ENCODE peak calls at places on chromosomes 1 and 21, in five cellular contexts. One of them, this sample, is unnamed.

GRCh38 chr1:89995595-89996397 is 886 bp downstream of the ZNF326 start:
- DNase-seq in stimulated activated CD8-positive, alpha-beta memory T cell treated with anti-CD3 and anti-CD28 coated beads, Interleukin-4, amount 100 ng/mL, for 1 hour: no peak
- DNase-seq in SK-N-SH: no peak
- DNase-seq in fibroblast of the conjunctiva: no peak
- DNase-seq in AG10803: peak
- DNase-seq in this sample: no peak

GRCh38 chr1:113282011-113282896 is 108.1 kb upstream of the MAGI3 start:
- DNase-seq in stimulated activated CD8-positive, alpha-beta memory T cell treated with anti-CD3 and anti-CD28 coated beads, Interleukin-4, amount 100 ng/mL, for 1 hour: no peak
- DNase-seq in fibroblast of the conjunctiva: no peak
- DNase-seq in SK-N-SH: peak
- DNase-seq in AG10803: no peak
- DNase-seq in this sample: no peak

GRCh38 chr1:38029081-38029681 is 16.6 kb downstream of the UTP11 start:
- DNase-seq in SK-N-SH: peak
- DNase-seq in fibroblast of the conjunctiva: no peak
- DNase-seq in AG10803: no peak
- DNase-seq in stimulated activated CD8-positive, alpha-beta memory T cell treated with anti-CD3 and anti-CD28 coated beads, Interleukin-4, amount 100 ng/mL, for 1 hour: no peak
- DNase-seq in this sample: no peak

GRCh38 chr1:119125874-119126273 is 14.6 kb downstream of the WARS2 start:
- DNase-seq in fibroblast of the conjunctiva: no peak
- DNase-seq in AG10803: no peak
- DNase-seq in SK-N-SH: no peak
- DNase-seq in stimulated activated CD8-positive, alpha-beta memory T cell treated with anti-CD3 and anti-CD28 coated beads, Interleukin-4, amount 100 ng/mL, for 1 hour: no peak
- DNase-seq in this sample: no peak

GRCh38 chr1:230819976-230820375 is 48.3 kb downstream of the C1orf198 start:
- DNase-seq in AG10803: no peak
- DNase-seq in SK-N-SH: no peak
- DNase-seq in fibroblast of the conjunctiva: no peak
- DNase-seq in stimulated activated CD8-positive, alpha-beta memory T cell treated with anti-CD3 and anti-CD28 coated beads, Interleukin-4, amount 100 ng/mL, for 1 hour: no peak
- DNase-seq in this sample: no peak

GRCh38 chr1:95084317-95085176 is 11.8 kb upstream of the ALG14 start:
- DNase-seq in stimulated activated CD8-positive, alpha-beta memory T cell treated with anti-CD3 and anti-CD28 coated beads, Interleukin-4, amount 100 ng/mL, for 1 hour: no peak
- DNase-seq in fibroblast of the conjunctiva: no peak
- DNase-seq in AG10803: peak
- DNase-seq in SK-N-SH: peak
- DNase-seq in this sample: no peak

GRCh38 chr1:232581932-232582331 is 48.0 kb downstream of the SIPA1L2 start:
- DNase-seq in fibroblast of the conjunctiva: no peak
- DNase-seq in stimulated activated CD8-positive, alpha-beta memory T cell treated with anti-CD3 and anti-CD28 coated beads, Interleukin-4, amount 100 ng/mL, for 1 hour: no peak
- DNase-seq in AG10803: no peak
- DNase-seq in SK-N-SH: no peak
- DNase-seq in this sample: no peak

GRCh38 chr1:65281846-65282245 is 27.5 kb upstream of the DNAJC6 start:
- DNase-seq in SK-N-SH: no peak
- DNase-seq in fibroblast of the conjunctiva: no peak
- DNase-seq in AG10803: no peak
- DNase-seq in stimulated activated CD8-positive, alpha-beta memory T cell treated with anti-CD3 and anti-CD28 coated beads, Interleukin-4, amount 100 ng/mL, for 1 hour: no peak
- DNase-seq in this sample: no peak

GRCh38 chr1:172002725-172003345 is 161.5 kb downstream of the DNM3 start:
- DNase-seq in fibroblast of the conjunctiva: peak
- DNase-seq in AG10803: peak
- DNase-seq in SK-N-SH: peak
- DNase-seq in stimulated activated CD8-positive, alpha-beta memory T cell treated with anti-CD3 and anti-CD28 coated beads, Interleukin-4, amount 100 ng/mL, for 1 hour: no peak
- DNase-seq in this sample: peak

GRCh38 chr1:230490436-230490835 is 64.3 kb upstream of the PGBD5 start:
- DNase-seq in stimulated activated CD8-positive, alpha-beta memory T cell treated with anti-CD3 and anti-CD28 coated beads, Interleukin-4, amount 100 ng/mL, for 1 hour: no peak
- DNase-seq in fibroblast of the conjunctiva: no peak
- DNase-seq in AG10803: no peak
- DNase-seq in SK-N-SH: no peak
- DNase-seq in this sample: no peak

GRCh38 chr1:208820600-208821232 is 576.5 kb upstream of the PLXNA2 start:
- DNase-seq in fibroblast of the conjunctiva: no peak
- DNase-seq in AG10803: no peak
- DNase-seq in stimulated activated CD8-positive, alpha-beta memory T cell treated with anti-CD3 and anti-CD28 coated beads, Interleukin-4, amount 100 ng/mL, for 1 hour: no peak
- DNase-seq in SK-N-SH: no peak
- DNase-seq in this sample: no peak

GRCh38 chr21:36718951-36719501 is 20.1 kb downstream of the SIM2 start:
- DNase-seq in stimulated activated CD8-positive, alpha-beta memory T cell treated with anti-CD3 and anti-CD28 coated beads, Interleukin-4, amount 100 ng/mL, for 1 hour: no peak
- DNase-seq in SK-N-SH: no peak
- DNase-seq in AG10803: peak
- DNase-seq in fibroblast of the conjunctiva: no peak
- DNase-seq in this sample: no peak

GRCh38 chr21:26715878-26716506 is 129.2 kb downstream of the ADAMTS1 start:
- DNase-seq in stimulated activated CD8-positive, alpha-beta memory T cell treated with anti-CD3 and anti-CD28 coated beads, Interleukin-4, amount 100 ng/mL, for 1 hour: no peak
- DNase-seq in fibroblast of the conjunctiva: peak
- DNase-seq in AG10803: peak
- DNase-seq in SK-N-SH: peak
- DNase-seq in this sample: no peak

GRCh38 chr1:66532214-66532613 is 1.7 kb upstream of the SGIP1 start:
- DNase-seq in AG10803: no peak
- DNase-seq in stimulated activated CD8-positive, alpha-beta memory T cell treated with anti-CD3 and anti-CD28 coated beads, Interleukin-4, amount 100 ng/mL, for 1 hour: no peak
- DNase-seq in fibroblast of the conjunctiva: no peak
- DNase-seq in SK-N-SH: no peak
- DNase-seq in this sample: no peak

GRCh38 chr1:101236546-101237228 is at the start of gene S1PR1:
- DNase-seq in SK-N-SH: peak
- DNase-seq in stimulated activated CD8-positive, alpha-beta memory T cell treated with anti-CD3 and anti-CD28 coated beads, Interleukin-4, amount 100 ng/mL, for 1 hour: peak
- DNase-seq in AG10803: peak
- DNase-seq in fibroblast of the conjunctiva: peak
- DNase-seq in this sample: no peak

GRCh38 chr1:109896681-109897080 is 14.0 kb upstream of the CSF1 start:
- DNase-seq in fibroblast of the conjunctiva: no peak
- DNase-seq in AG10803: no peak
- DNase-seq in stimulated activated CD8-positive, alpha-beta memory T cell treated with anti-CD3 and anti-CD28 coated beads, Interleukin-4, amount 100 ng/mL, for 1 hour: no peak
- DNase-seq in SK-N-SH: no peak
- DNase-seq in this sample: no peak

GRCh38 chr1:117051224-117052064 is 8.7 kb upstream of the TTF2 start:
- DNase-seq in SK-N-SH: no peak
- DNase-seq in fibroblast of the conjunctiva: no peak
- DNase-seq in stimulated activated CD8-positive, alpha-beta memory T cell treated with anti-CD3 and anti-CD28 coated beads, Interleukin-4, amount 100 ng/mL, for 1 hour: no peak
- DNase-seq in AG10803: no peak
- DNase-seq in this sample: no peak

GRCh38 chr1:20371411-20371810 is 80.7 kb downstream of the VWA5B1 start:
- DNase-seq in SK-N-SH: no peak
- DNase-seq in AG10803: peak
- DNase-seq in stimulated activated CD8-positive, alpha-beta memory T cell treated with anti-CD3 and anti-CD28 coated beads, Interleukin-4, amount 100 ng/mL, for 1 hour: no peak
- DNase-seq in fibroblast of the conjunctiva: no peak
- DNase-seq in this sample: no peak

GRCh38 chr1:162899422-162900168 is 38.6 kb upstream of the CCDC190 start:
- DNase-seq in stimulated activated CD8-positive, alpha-beta memory T cell treated with anti-CD3 and anti-CD28 coated beads, Interleukin-4, amount 100 ng/mL, for 1 hour: no peak
- DNase-seq in fibroblast of the conjunctiva: no peak
- DNase-seq in SK-N-SH: no peak
- DNase-seq in AG10803: peak
- DNase-seq in this sample: no peak